ENCODE peak calls at places on chromosomes 4 and X, in seven cellular contexts. W is IMR-90, F is PC-3, D is iPS DF 6.9, N is cardiac muscle cell, U is left lung, H is Peyer's patch. P is an unnamed sample. For H3K27me3 and H3K4me1, the result is how much of the 10 kb centered on the place peaks cover.

GRCh38 chr4:84378983-84379382 is 120.1 kb downstream of the NKX6-1 start:
- DNase-seq in H (no peak), N (no peak), U (no peak), F (no peak), W (no peak), D (peak), P (no peak)

GRCh38 chrX:15864629-15865028 is 10.0 kb upstream of the AP1S2 start:
- DNase-seq in W (peak), F (peak), U (no peak), H (no peak), N (no peak), D (no peak), P (no peak)

GRCh38 chr4:53192496-53192895 is 173.4 kb downstream of the SCFD2 start:
- DNase-seq in D (no peak), W (peak), H (no peak), N (no peak), F (no peak), U (no peak), P (no peak)

GRCh38 chrX:78514852-78515251 is 144.3 kb downstream of the RTL3 start:
- DNase-seq in H (no peak), N (no peak), D (peak), W (no peak), U (no peak), F (peak), P (peak)

GRCh38 chr4:98283219-98284199 is 22.3 kb downstream of the RAP1GDS1 start:
- DNase-seq in W (peak), F (peak), H (no peak), U (no peak), N (peak), D (no peak), P (no peak)

GRCh38 chrX:134661295-134661694 is 3.0 kb upstream of the PLAC1 start:
- DNase-seq in H (no peak), D (no peak), N (no peak), F (peak), W (no peak), U (no peak), P (no peak)

GRCh38 chr4:155883895-155884294 is 17.8 kb upstream of the ASIC5 start:
- DNase-seq in N (no peak), U (no peak), F (no peak), H (no peak), W (no peak), D (no peak), P (no peak)

GRCh38 chrX:15512401-15512965 is 11.9 kb downstream of the BMX start:
- DNase-seq in N (no peak), U (no peak), H (no peak), W (peak), D (no peak), F (peak), P (no peak)

GRCh38 chr4:127240721-127241120 is 392.0 kb upstream of the INTU start:
- DNase-seq in W (no peak), H (no peak), D (no peak), F (no peak), N (no peak), U (no peak), P (no peak)

GRCh38 chr4:180189639-180190038 is 2053.6 kb upstream of the TENM3 start:
- DNase-seq in H (no peak), U (no peak), W (peak), F (no peak), D (no peak), N (no peak), P (no peak)

GRCh38 chr4:119543187-119543586 is 85.4 kb downstream of the PDE5A start:
- DNase-seq in W (no peak), D (no peak), F (no peak), N (no peak), H (no peak), U (no peak), P (no peak)

GRCh38 chr4:122747883-122748282 is 15.4 kb downstream of the BBS12 start:
- DNase-seq in U (no peak), D (no peak), H (no peak), N (peak), F (peak), W (peak), P (no peak)

GRCh38 chr4:138645289-138645688 is 370.3 kb upstream of the NOCT start:
- DNase-seq in H (no peak), N (no peak), U (no peak), D (no peak), F (peak), W (no peak), P (no peak)

GRCh38 chr4:1459664-1460511 is 53.6 kb upstream of the NKX1-1 start:
- DNase-seq in D (no peak), H (no peak), F (no peak), U (no peak), N (no peak), W (no peak), P (no peak)

GRCh38 chr4:8537041-8537461 is 43.1 kb upstream of the GPR78 start:
- DNase-seq in D (no peak), U (peak), H (peak), N (peak), F (peak), W (peak), P (no peak)

GRCh38 chrX:25023908-25024307 is 8.1 kb upstream of the ARX start:
- DNase-seq in H (no peak), N (no peak), U (no peak), D (no peak), F (no peak), W (no peak), P (no peak)
- H3K27me3 ChIP-seq in H (under half), N (half or more), U (half or more), D (under half), F (under half), W (half or more), P (under half)

GRCh38 chr4:2852481-2852881 is 8.8 kb downstream of the ADD1 start:
- DNase-seq in N (no peak), D (no peak), H (peak), W (no peak), F (no peak), U (no peak), P (no peak)

GRCh38 chr4:2857349-2857927 is 13.8 kb downstream of the ADD1 start:
- DNase-seq in W (no peak), F (no peak), D (no peak), N (no peak), H (no peak), U (no peak), P (no peak)

GRCh38 chr4:2856266-2856665 is 12.6 kb downstream of the ADD1 start:
- DNase-seq in N (no peak), H (no peak), D (no peak), W (no peak), F (no peak), U (no peak), P (no peak)

GRCh38 chr4:2858451-2859217 is 15.0 kb downstream of the ADD1 start:
- DNase-seq in F (no peak), D (no peak), H (no peak), U (no peak), N (peak), W (peak), P (no peak)

DNA sequence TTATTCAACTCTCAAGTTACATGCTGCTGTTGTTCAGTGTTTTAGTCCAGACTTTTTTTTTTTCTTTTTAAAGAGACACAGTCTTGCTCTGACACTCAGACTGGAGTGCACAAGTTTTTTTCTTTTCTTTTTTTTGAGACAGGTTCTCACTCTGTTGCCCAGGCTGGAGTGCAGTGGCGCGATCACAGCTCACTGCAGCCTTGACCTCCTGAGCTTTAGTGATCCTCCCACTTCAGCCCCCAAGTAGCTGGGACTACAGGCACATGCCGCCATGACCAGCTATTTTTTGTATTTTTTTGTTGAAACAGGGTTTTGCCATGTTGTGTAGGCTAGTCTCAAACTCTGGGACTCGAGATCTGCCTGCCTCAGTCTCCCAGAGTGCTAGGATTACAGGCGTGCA is 11.9 kb downstream of the ADD1 start:
- DNase-seq in D (no peak), H (no peak), N (no peak), U (no peak), W (no peak), F (no peak), P (no peak)
- H3K4me1 ChIP-seq in D (under half), H (half or more), N (under half), U (half or more), W (under half), F (under half), P (half or more)

GRCh38 chr4:188254211-188254610 is 115.0 kb downstream of the TRIML1 start:
- DNase-seq in W (peak), F (no peak), D (no peak), U (no peak), N (no peak), H (no peak), P (no peak)
- H3K27me3 ChIP-seq in W (under half), F (under half), D (under half), U (under half), N (under half), H (under half), P (under half)

GRCh38 chr4:73668806-73669205 is 48.6 kb upstream of the RASSF6 start:
- DNase-seq in F (no peak), H (no peak), D (no peak), N (peak), W (no peak), U (no peak), P (no peak)

GRCh38 chr4:73662709-73663546 is 42.7 kb upstream of the RASSF6 start:
- DNase-seq in H (no peak), W (peak), U (no peak), N (peak), D (no peak), F (peak), P (no peak)

GRCh38 chr4:73660808-73661207 is 40.6 kb upstream of the RASSF6 start:
- DNase-seq in N (no peak), W (no peak), H (no peak), U (no peak), D (no peak), F (no peak), P (no peak)

GRCh38 chr4:73661646-73662119 is 41.4 kb upstream of the RASSF6 start:
- DNase-seq in D (no peak), N (peak), H (no peak), U (no peak), W (peak), F (peak), P (no peak)

DNA sequence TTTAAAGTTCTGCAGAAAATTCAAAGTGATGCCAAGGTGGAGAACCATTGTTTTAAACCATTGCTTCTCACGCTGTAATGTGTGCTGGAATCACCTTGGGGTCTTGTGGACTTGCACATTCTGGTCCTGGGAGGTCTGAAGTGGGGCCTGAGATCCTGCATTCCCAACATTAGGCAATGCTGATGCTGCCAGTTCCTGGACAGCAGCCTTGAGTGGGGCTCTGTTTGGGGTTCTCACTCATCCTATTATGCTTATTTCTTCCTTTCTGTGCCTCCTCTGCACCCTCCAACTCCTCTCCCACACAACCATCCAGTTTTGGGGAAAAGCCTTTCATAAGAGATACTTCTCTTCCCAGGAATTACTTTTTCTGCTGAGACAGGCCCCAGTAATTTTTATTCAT is 44.2 kb upstream of the RASSF6 start:
- DNase-seq in U (no peak), D (no peak), W (no peak), N (no peak), H (no peak), F (no peak), P (no peak)
- H3K4me1 ChIP-seq in U (under half), D (under half), W (under half), N (under half), H (under half), F (under half), P (under half)

DNA sequence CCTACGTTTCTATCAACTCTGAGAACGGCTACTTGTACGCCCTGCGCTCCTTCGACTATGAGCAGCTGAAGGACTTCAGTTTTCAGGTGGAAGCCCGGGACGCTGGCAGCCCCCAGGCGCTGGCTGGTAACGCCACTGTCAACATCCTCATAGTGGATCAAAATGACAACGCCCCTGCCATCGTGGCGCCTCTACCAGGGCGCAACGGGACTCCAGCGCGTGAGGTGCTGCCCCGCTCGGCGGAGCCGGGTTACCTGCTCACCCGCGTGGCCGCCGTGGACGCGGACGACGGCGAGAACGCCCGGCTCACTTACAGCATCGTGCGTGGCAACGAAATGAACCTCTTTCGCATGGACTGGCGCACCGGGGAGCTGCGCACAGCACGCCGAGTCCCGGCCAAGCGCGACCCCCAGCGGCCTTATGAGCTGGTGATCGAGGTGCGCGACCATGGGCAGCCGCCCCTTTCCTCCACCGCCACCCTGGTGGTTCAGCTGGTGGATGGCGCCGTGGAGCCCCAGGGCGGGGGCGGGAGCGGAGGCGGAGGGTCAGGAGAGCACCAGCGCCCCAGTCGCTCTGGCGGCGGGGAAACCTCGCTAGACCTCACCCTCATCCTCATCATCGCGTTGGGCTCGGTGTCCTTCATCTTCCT is 2.7 kb downstream of the PCDH10 start:
- DNase-seq in N (peak), F (no peak), H (no peak), U (no peak), W (no peak), D (no peak), P (no peak)
- H3K27me3 ChIP-seq in N (half or more), F (under half), H (under half), U (half or more), W (under half), D (half or more), P (under half)

DNA sequence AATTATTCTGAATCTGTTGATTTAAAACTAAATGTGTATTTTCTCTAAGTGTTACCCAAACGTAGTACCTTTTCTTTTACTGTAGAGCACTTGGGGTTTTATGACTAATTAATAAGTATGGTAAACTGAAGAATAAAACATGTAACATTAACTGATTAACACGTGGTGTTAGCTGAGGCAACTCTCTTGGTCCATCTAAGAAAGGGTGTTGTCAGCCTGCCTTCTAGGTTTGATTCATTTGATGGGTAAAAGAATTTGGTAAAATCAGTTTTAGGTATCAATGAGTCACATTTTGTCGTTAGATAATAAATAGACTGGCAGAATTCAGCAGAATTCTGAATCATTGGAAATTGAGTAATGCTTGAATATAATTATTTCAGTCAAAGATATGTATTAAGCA is 99.7 kb downstream of the AFF1 start:
- DNase-seq in N (no peak), D (no peak), W (no peak), U (no peak), H (no peak), F (no peak), P (no peak)
- H3K4me1 ChIP-seq in N (half or more), D (under half), W (under half), U (half or more), H (half or more), F (under half), P (half or more)

GRCh38 chrX:135981010-135981409 is 4.2 kb upstream of the SLC9A6 start:
- DNase-seq in U (no peak), H (no peak), F (no peak), D (no peak), W (no peak), N (no peak), P (no peak)
- H3K27me3 ChIP-seq in U (under half), H (under half), F (under half), D (under half), W (under half), N (under half), P (under half)

GRCh38 chr4:183118585-183118984 is 19.5 kb downstream of the WWC2 start:
- DNase-seq in H (no peak), W (peak), D (no peak), N (peak), U (no peak), F (peak), P (no peak)

DNA sequence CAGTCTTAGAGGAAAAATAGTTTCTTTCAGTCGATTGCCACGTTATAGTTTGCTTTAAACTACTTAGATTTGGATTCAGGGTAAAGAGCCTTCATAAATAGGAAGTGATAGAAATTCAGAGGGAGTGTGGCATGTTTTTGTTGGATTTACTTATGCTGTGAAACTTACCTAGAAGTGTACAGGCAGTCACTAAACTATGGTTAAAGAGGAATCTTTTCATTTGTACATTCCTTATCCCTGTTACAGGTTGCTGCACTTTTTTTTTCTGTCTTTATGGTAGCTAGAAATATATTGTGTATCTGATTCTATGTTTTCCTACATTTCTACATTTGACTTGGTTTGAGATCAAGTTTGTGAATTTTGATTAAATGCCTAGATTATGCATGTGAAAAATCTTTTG is 19.1 kb downstream of the WWC2 start:
- DNase-seq in D (no peak), F (no peak), U (no peak), N (no peak), H (no peak), W (no peak), P (no peak)
- H3K4me1 ChIP-seq in D (under half), F (under half), U (under half), N (under half), H (under half), W (under half), P (under half)

P was measured in CD4-positive, alpha-beta memory T cell.